ENCODE peak calls at places on chromosomes 12 and 14, in six cellular contexts. A is small intestine; S is uterus; Q is transverse colon; L is RWPE2; B is effector memory CD4-positive, alpha-beta T cell. N is an unnamed sample. For H3K4me1, the result is how much of the 10 kb centered on the place peaks cover.

GRCh38 chr14:102568115-102568614 is 24.3 kb upstream of the RCOR1 start:
- DNase-seq in S (no peak), Q (peak), A (peak), L (peak), B (no peak), N (no peak)

GRCh38 chr12:131831635-131832041 is 3.4 kb downstream of the MMP17 start:
- DNase-seq in A (no peak), S (peak), Q (no peak), L (no peak), B (no peak), N (no peak)

GRCh38 chr12:18589316-18589715 is 148.5 kb downstream of the PLCZ1 start:
- DNase-seq in S (no peak), A (no peak), Q (no peak), B (no peak), L (no peak), N (no peak)

GRCh38 chr14:20460458-20461229 is 590 bp downstream of the PIP4P1 start:
- DNase-seq in A (peak), S (peak), L (no peak), Q (peak), B (peak), N (peak)

GRCh38 chr12:21819678-21820077 is 45.2 kb upstream of the KCNJ8 start:
- DNase-seq in A (peak), Q (no peak), B (no peak), S (no peak), L (no peak), N (no peak)

GRCh38 chr14:101770183-101770582 is 8.7 kb downstream of the PPP2R5C start:
- DNase-seq in Q (no peak), S (no peak), B (no peak), L (no peak), A (no peak), N (no peak)

GRCh38 chr14:41606249-41607118 is at the start of gene LRFN5:
- DNase-seq in B (no peak), S (peak), A (peak), Q (no peak), L (no peak), N (peak)

GRCh38 chr14:89534896-89535615 is 118.0 kb upstream of the FOXN3 start:
- DNase-seq in Q (no peak), B (no peak), S (no peak), A (no peak), L (no peak), N (no peak)

GRCh38 chr12:82608706-82609105 is 78.0 kb upstream of the TMTC2 start:
- DNase-seq in A (no peak), L (no peak), Q (no peak), S (no peak), B (no peak), N (no peak)

GRCh38 chr12:2259368-2259767 is 206.6 kb downstream of the CACNA1C start:
- DNase-seq in S (no peak), B (no peak), L (no peak), A (no peak), Q (no peak), N (no peak)

GRCh38 chr14:72651715-72652114 is 242.2 kb downstream of the DPF3 start:
- DNase-seq in A (no peak), B (no peak), Q (no peak), S (no peak), L (no peak), N (no peak)

GRCh38 chr12:110582286-110583136 is 607 bp downstream of the PPTC7 start:
- DNase-seq in L (peak), A (peak), Q (peak), S (peak), B (peak), N (peak)

GRCh38 chr12:93886533-93887511 is 209.6 kb downstream of the CRADD start:
- DNase-seq in Q (no peak), L (no peak), A (peak), B (no peak), S (no peak), N (no peak)

GRCh38 chr12:54719691-54720090 is 71.5 kb upstream of the DCD start:
- DNase-seq in Q (no peak), L (no peak), A (no peak), B (no peak), S (no peak), N (no peak)

GRCh38 chr12:99978152-99978551 is 6.6 kb downstream of the ANKS1B start:
- DNase-seq in L (no peak), Q (no peak), A (no peak), B (no peak), S (no peak), N (no peak)

GRCh38 chr14:95533391-95533821 is 1.4 kb upstream of the GLRX5 start:
- DNase-seq in L (peak), A (peak), S (no peak), B (no peak), Q (no peak), N (no peak)

GRCh38 chr12:6965026-6965661 is 5.3 kb downstream of the PHB2 start:
- DNase-seq in A (peak), Q (peak), S (peak), L (peak), B (peak), N (peak)

GRCh38 chr14:64089920-64090319 is 204.3 kb downstream of the ESR2 start:
- DNase-seq in Q (no peak), S (no peak), L (no peak), B (no peak), A (no peak), N (no peak)

GRCh38 chr14:53515264-53515663 is 362.1 kb upstream of the DDHD1 start:
- DNase-seq in B (no peak), Q (no peak), S (no peak), L (no peak), A (no peak), N (no peak)

GRCh38 chr12:122975790-122976647 is 975 bp downstream of the OGFOD2 start:
- DNase-seq in Q (no peak), S (no peak), A (peak), B (no peak), L (no peak), N (no peak)

GRCh38 chr14:73829526-73830431 is 21.9 kb upstream of the PTGR2 start:
- DNase-seq in Q (no peak), B (no peak), L (no peak), S (no peak), A (peak), N (no peak)

GRCh38 chr12:38880288-38880687 is 25.1 kb downstream of the CPNE8 start:
- DNase-seq in L (no peak), A (no peak), Q (no peak), B (no peak), S (no peak), N (no peak)

GRCh38 chr12:108827941-108828340 is 29.4 kb downstream of the SSH1 start:
- DNase-seq in L (no peak), S (no peak), Q (no peak), A (no peak), B (no peak), N (no peak)

GRCh38 chr12:108825205-108825950 is 32.0 kb downstream of the SSH1 start:
- DNase-seq in L (no peak), Q (no peak), B (no peak), A (no peak), S (no peak), N (no peak)

GRCh38 chr12:108823804-108824203 is 33.6 kb downstream of the SSH1 start:
- DNase-seq in L (no peak), S (no peak), A (no peak), B (no peak), Q (no peak), N (no peak)

GRCh38 chr12:108826807-108827721 is 30.3 kb downstream of the SSH1 start:
- DNase-seq in L (no peak), Q (no peak), S (no peak), B (no peak), A (no peak), N (no peak)

GRCh38 chr12:108826115-108826806 is 31.1 kb downstream of the SSH1 start:
- DNase-seq in L (no peak), A (no peak), Q (peak), B (no peak), S (peak), N (peak)
- H3K4me1 ChIP-seq in L (half or more), A (under half), Q (under half), B (under half), S (under half), N (half or more)

DNA sequence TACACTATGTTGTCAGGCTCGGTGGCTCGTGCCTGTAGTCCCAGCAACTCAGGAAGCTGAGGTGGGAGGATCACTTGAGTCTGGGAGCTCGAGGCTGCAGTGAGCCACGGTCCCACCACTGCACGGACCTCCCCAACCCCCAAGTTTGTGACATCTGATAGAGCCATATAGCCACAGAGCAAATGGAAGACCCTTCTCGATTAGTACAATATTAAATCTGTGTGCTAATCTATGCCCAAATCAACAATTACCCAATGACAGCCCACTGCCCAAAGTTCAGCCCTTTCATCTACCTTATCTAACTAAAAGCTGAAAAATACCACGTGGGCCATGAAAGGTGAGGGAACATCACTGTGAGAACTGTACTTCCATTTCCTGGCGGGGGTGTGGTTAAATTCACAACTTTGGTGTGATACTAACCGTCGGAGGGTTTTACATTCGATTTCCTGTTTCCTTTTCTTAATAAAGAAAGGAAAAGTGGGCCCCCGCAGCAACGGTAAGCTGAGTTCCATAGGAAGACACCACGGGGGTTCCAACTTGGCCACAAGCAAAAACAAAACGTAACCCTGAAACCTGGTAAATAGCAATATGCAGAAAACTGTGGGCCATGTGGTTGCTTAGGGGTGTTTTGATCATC is 31.2 kb upstream of the FOS start:
- DNase-seq in Q (peak), A (peak), B (peak), S (no peak), L (no peak), N (no peak)
- H3K4me1 ChIP-seq in Q (under half), A (under half), B (half or more), S (under half), L (under half), N (under half)

DNA sequence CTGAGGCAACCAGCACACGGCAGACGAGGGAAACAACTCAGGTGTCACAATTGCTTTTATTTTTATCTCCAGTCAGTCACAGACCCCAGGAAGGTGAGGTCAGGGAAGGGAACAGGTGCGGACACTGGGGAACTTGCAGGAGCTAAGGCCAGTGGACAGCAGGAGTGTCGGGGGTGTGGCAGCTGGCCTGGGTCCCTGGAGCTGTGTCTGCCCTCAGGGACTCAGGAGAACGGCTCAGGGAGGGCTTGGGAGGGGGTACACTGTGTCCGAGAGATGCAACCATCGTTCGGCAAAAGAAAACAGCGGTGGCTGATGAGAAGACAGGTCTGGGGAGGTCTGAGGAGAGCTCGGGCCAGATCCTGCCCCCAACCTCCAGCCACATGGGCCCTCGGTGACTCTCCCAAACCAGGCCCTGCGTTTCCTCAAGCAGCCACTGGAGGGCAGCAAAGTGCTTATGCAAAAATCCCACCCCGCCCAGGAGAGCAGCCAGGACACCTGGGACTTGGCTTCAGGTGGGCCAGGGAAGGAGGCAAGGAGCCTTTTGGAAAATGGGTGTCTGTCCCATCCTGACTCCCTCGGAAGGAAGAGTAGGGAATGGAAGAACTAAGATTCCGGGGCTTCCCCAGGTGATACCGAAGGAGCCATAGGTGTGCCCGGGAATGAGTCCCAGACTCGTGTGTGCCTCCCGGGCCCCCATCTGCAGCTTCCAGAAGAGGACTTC is 24.1 kb upstream of the BCDIN3D start:
- DNase-seq in A (peak), B (peak), S (peak), Q (peak), L (no peak), N (peak)
- H3K4me1 ChIP-seq in A (under half), B (under half), S (under half), Q (under half), L (under half), N (under half)

DNA sequence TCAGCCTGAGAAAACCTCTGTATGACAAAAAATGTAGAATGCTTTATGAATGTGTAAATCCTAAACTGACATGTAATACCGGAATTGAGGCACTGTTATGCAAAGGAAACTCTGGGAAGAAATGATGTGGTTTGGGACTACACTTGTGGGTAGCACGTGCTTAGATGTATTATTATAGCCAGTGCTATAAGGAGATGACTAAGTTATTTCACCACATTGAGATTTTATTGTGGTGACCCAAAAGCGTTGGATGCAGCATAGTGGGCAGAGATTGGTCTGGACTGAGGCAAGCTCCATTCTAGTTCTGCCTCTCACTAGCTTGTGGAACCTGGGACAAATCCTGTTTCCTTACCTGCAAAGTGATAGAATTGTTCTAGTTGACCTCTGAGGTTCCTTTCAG is 172.2 kb downstream of the SNAPC1 start:
- DNase-seq in B (no peak), L (no peak), A (no peak), Q (no peak), S (no peak), N (no peak)
- H3K4me1 ChIP-seq in B (under half), L (under half), A (under half), Q (under half), S (under half), N (under half)

DNA sequence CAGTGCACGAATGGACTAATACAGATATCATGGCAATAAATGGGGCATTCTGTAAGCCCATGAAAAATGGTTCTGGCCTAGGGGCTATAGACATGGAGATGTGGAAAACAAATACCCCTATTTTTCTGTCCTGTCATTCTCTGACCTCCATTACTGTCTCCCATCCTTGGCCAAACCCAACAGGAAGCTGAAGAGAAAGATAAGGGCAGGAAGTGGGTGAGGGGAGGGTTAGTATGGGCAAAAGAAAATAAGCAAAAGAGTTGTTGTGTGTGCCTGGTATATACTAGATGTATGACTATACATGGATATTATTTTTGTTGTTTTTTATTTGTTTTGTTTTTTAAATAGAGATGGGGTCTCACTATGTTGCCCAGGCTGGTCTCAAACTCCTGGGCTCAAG is 339.3 kb downstream of the PCNX1 start:
- DNase-seq in B (no peak), S (no peak), A (peak), Q (no peak), L (no peak), N (no peak)
- H3K4me1 ChIP-seq in B (under half), S (under half), A (under half), Q (under half), L (under half), N (under half)

N was measured in heart right ventricle.